ENCODE peak calls at places on chromosomes 16 and 17, in seven cellular contexts. E, O, Q, W, B, M and S are unnamed samples.

GRCh38 chr16:11566398-11566797 is 20.3 kb downstream of the LITAF start:
- DNase-seq in E (no peak), B (no peak), M (no peak), O (no peak), W (no peak), Q (no peak), S (no peak)

GRCh38 chr17:79821331-79822095 is 17.7 kb downstream of the CBX4 start:
- DNase-seq in M (no peak), B (no peak), W (no peak), E (no peak), Q (no peak), O (no peak), S (no peak)

GRCh38 chr16:48117217-48118105 is 38.3 kb downstream of the ABCC12 start:
- DNase-seq in M (peak), B (peak), W (peak), Q (peak), O (peak), E (peak), S (peak)

GRCh38 chr17:78748048-78748729 is 33.9 kb downstream of the CYTH1 start:
- DNase-seq in B (no peak), O (no peak), M (no peak), W (no peak), Q (no peak), E (peak), S (no peak)

GRCh38 chr17:63395075-63395815 is 50.9 kb downstream of the CYB561 start:
- DNase-seq in B (peak), Q (no peak), W (no peak), E (no peak), O (no peak), M (no peak), S (no peak)

GRCh38 chr16:48232459-48233040 is 11.6 kb upstream of the LONP2 start:
- DNase-seq in W (no peak), O (no peak), M (no peak), E (no peak), B (peak), Q (no peak), S (no peak)

GRCh38 chr17:6502871-6503509 is 53.4 kb downstream of the PITPNM3 start:
- DNase-seq in Q (no peak), M (peak), B (no peak), W (no peak), O (no peak), E (no peak), S (no peak)

GRCh38 chr16:11361751-11362742 is 16.8 kb downstream of the RMI2 start:
- DNase-seq in E (peak), M (peak), B (peak), Q (no peak), W (no peak), O (no peak), S (peak)

GRCh38 chr17:12613566-12613965 is 52.1 kb upstream of the MYOCD start:
- DNase-seq in O (no peak), M (no peak), Q (no peak), W (no peak), B (peak), E (no peak), S (no peak)

GRCh38 chr16:75320435-75320834 is 69.0 kb upstream of the BCAR1 start:
- DNase-seq in O (no peak), B (no peak), W (no peak), Q (no peak), E (no peak), M (no peak), S (no peak)

GRCh38 chr16:67339453-67339852 is 12.8 kb downstream of the LRRC36 start:
- DNase-seq in E (no peak), B (peak), W (no peak), O (no peak), Q (no peak), M (no peak), S (no peak)

GRCh38 chr16:17768257-17768656 is 297.5 kb upstream of the XYLT1 start:
- DNase-seq in M (no peak), E (no peak), Q (no peak), B (peak), O (peak), W (no peak), S (no peak)

GRCh38 chr17:60128171-60128859 is 21.5 kb upstream of the CA4 start:
- DNase-seq in B (no peak), O (no peak), E (no peak), Q (peak), W (no peak), M (no peak), S (no peak)

GRCh38 chr17:34235389-34236028 is 19.6 kb upstream of the CCL2 start:
- DNase-seq in M (no peak), B (peak), W (no peak), E (peak), Q (no peak), O (no peak), S (peak)

GRCh38 chr16:17803625-17804410 is 333.1 kb upstream of the XYLT1 start:
- DNase-seq in M (no peak), O (peak), B (peak), E (no peak), Q (no peak), W (no peak), S (no peak)

GRCh38 chr17:80584171-80584905 is 39.7 kb downstream of the RPTOR start:
- DNase-seq in M (no peak), B (no peak), O (no peak), E (no peak), W (no peak), Q (no peak), S (no peak)

GRCh38 chr16:76729525-76729924 is 452.3 kb downstream of the CNTNAP4 start:
- DNase-seq in O (peak), M (no peak), E (no peak), B (no peak), Q (no peak), W (no peak), S (no peak)

GRCh38 chr17:81899514-81900166 is 2.4 kb upstream of the NPB start:
- DNase-seq in W (no peak), B (no peak), O (no peak), M (no peak), Q (no peak), E (no peak), S (no peak)

GRCh38 chr16:10923650-10924214 is 18.5 kb downstream of the DEXI start:
- DNase-seq in Q (no peak), W (no peak), O (no peak), E (no peak), M (no peak), B (no peak), S (no peak)

GRCh38 chr17:59456923-59457615 is 108.3 kb upstream of the DHX40 start:
- DNase-seq in M (no peak), Q (no peak), O (no peak), W (no peak), B (no peak), E (no peak), S (no peak)

GRCh38 chr16:80803341-80804060 is 897 bp downstream of the CDYL2 start:
- DNase-seq in B (peak), O (peak), W (peak), E (peak), M (peak), Q (no peak), S (peak)
- TF ChIP-seq CTCF in B (peak), O (no peak), W (peak), E (no peak), M (peak), Q (peak), S (peak)

GRCh38 chr16:83723901-83724300 is 83.9 kb upstream of the HSBP1 start:
- DNase-seq in E (no peak), W (no peak), Q (no peak), B (no peak), O (no peak), M (no peak), S (no peak)
- TF ChIP-seq CTCF in E (no peak), W (no peak), Q (no peak), B (no peak), O (no peak), M (no peak), S (no peak)

GRCh38 chr17:30426292-30426691 is 47.6 kb downstream of the CPD start:
- DNase-seq in E (no peak), M (no peak), O (no peak), Q (no peak), B (no peak), W (no peak), S (no peak)

GRCh38 chr17:30427611-30428010 is 48.9 kb downstream of the CPD start:
- DNase-seq in B (no peak), O (no peak), E (no peak), Q (no peak), M (no peak), W (no peak), S (no peak)

GRCh38 chr17:30421592-30421991 is 42.9 kb downstream of the CPD start:
- DNase-seq in M (no peak), B (no peak), E (no peak), Q (no peak), W (no peak), O (no peak), S (no peak)

DNA sequence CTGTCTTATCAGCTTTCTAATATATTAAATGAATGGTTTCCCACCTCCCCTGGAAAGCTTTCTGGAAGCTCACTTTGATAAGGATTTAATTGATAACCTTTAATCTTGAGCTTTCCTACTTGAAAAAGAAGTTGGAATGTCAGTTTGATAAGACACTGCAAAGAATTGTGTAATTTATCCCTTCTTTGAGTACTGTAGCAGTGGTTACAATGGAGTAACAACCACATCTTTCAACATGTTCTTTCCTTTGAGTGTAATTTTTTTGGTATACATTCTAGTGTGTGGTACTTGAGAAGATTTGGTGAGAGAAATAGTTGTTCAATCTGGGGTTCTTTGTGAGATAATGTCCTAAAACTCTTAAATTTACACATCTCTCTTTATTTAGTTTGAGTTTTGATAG is 43.4 kb downstream of the CPD start:
- DNase-seq in M (no peak), O (no peak), W (no peak), B (no peak), E (peak), Q (no peak), S (no peak)
- TF ChIP-seq CTCF in M (no peak), O (no peak), W (no peak), B (no peak), E (no peak), Q (no peak), S (no peak)

DNA sequence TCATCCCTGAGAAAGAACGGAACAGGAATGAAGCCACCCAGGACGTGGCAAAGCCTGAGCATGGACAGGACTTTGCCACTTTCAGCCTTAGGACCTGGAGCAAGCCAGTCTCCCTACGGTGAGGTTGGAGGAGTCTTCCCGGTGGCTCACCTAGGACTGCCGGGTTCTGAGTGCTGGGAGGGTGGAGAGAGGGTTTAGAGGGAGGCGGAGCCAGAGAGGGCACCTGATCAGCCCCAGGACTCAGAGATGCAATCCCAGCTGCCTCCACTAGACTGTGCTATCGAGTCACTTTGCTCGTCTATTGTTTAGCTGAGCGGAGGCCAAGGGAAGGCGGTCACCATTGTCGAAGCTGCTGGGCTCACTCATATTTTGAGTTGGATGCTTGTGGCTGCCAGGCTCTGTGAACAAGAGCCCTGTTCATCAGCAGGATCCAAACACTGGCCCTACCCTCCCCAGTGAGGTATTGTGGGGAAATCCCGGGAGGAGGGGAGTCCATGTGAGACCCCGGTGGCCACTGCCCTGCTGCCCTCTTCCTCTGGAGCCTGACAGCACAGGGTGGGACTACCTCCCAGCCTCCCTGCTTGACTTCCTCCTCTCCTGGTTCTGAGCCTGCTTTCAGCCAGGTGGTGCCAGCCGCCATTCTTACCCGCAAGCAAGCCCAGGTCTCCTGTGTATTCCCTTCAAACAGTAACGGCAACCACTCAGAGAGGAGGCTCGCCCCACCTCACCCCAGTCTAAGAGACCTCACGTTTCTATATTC is 7.0 kb downstream of the KRT14 start:
- DNase-seq in W (peak), B (peak), M (peak), Q (peak), E (peak), O (peak), S (peak)
- TF ChIP-seq CTCF in W (peak), B (peak), M (peak), Q (peak), E (peak), O (peak), S (peak)

DNA sequence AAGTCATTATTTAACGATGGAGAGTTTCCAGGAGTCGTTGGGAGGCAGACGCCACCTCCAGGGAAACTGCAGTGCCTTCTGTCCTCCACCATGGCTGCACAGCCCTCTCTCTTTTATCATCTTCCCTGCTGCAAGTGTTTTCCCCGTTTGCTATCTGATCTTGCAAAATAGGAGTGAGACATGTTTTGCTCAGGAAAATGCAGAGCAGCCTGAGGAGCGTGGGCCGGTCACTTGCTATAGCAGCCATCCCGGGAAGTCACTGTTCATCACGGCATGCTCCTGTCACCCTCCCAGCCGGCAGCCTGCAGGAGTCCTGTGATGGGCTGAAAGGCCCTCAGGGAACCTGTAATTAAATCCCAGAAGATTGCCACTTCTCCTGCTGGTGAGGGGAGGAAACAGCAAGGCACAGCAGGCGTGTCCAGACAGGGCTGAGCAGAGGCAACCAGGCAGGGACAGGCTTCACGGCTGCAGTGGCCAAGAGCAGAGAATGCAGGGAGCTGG is 143.1 kb downstream of the GSG1L start:
- DNase-seq in O (peak), W (peak), Q (no peak), M (no peak), B (peak), E (no peak), S (peak)
- TF ChIP-seq CTCF in O (peak), W (peak), Q (no peak), M (no peak), B (peak), E (no peak), S (no peak)

GRCh38 chr17:73953206-73954033 is 250.1 kb upstream of the RPL38 start:
- DNase-seq in B (no peak), M (no peak), W (no peak), E (no peak), Q (no peak), O (no peak), S (no peak)

GRCh38 chr17:73952136-73952497 is 251.4 kb upstream of the RPL38 start:
- DNase-seq in M (no peak), B (no peak), W (no peak), Q (no peak), E (no peak), O (no peak), S (peak)

GRCh38 chr17:73952498-73953205 is 250.8 kb upstream of the RPL38 start:
- DNase-seq in W (peak), Q (no peak), E (no peak), M (peak), O (peak), B (no peak), S (peak)

GRCh38 chr17:73949903-73950302 is 253.6 kb upstream of the RPL38 start:
- DNase-seq in Q (no peak), W (no peak), B (no peak), E (no peak), O (no peak), M (no peak), S (no peak)

DNA sequence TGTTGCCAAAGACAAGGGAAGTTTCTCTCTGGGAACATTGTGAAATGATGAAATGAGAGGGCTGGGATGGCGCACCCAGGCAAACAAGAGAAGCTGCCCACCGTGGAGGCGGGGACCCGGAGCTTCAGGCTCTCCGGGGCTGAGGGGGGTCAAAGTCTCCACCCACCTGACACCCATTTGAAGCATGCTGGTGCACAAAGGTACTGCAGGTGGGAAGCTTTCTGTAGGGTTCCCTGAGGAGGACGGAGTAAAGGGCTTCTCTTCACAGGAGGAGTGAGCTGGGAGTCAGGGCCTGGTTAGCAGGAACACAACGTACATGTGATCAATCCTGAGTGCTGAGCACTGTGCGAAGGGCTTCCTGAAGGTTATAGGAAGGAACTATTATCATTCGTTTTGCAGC is 253.0 kb upstream of the RPL38 start:
- DNase-seq in W (no peak), B (no peak), E (no peak), O (no peak), Q (no peak), M (no peak), S (no peak)
- TF ChIP-seq CTCF in W (no peak), B (no peak), E (no peak), O (no peak), Q (no peak), M (no peak), S (peak)

GRCh38 chr17:51430581-51430980 is 170.2 kb downstream of the UTP18 start:
- DNase-seq in M (no peak), O (no peak), E (no peak), Q (peak), B (no peak), W (no peak), S (no peak)

GRCh38 chr17:51439395-51440229 is 179.3 kb downstream of the UTP18 start:
- DNase-seq in W (no peak), E (no peak), O (peak), B (no peak), Q (peak), M (no peak), S (peak)

GRCh38 chr17:51435171-51435552 is 174.8 kb downstream of the UTP18 start:
- DNase-seq in O (no peak), W (no peak), B (no peak), Q (no peak), M (no peak), E (peak), S (no peak)

GRCh38 chr17:51434434-51435170 is 174.3 kb downstream of the UTP18 start:
- DNase-seq in E (no peak), Q (peak), W (no peak), B (no peak), O (peak), M (no peak), S (no peak)

DNA sequence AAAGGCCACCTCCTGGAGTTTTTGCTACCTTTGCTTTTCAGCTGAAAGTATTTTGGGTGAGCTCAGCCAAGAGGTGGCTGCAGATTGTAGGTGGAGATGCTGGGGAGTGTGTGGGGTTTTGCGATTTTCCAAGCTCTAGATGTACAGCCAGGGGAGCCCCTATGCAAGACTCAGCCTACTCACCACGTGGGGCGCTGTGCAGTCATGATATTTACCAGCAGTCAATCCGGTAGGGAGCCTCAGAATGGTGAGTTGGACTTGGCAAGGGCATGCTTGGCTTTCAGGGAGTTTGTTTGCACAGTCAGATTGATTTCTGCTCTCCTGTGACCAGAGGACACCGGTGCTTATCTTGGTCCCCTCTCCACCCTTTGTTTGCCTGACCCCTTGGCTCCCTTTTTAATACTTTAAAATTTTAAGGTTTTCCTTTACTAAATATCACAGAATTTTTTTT is 175.3 kb downstream of the UTP18 start:
- DNase-seq in Q (peak), E (peak), O (peak), M (peak), B (no peak), W (peak), S (peak)
- TF ChIP-seq CTCF in Q (peak), E (no peak), O (peak), M (peak), B (no peak), W (peak), S (peak)

DNA sequence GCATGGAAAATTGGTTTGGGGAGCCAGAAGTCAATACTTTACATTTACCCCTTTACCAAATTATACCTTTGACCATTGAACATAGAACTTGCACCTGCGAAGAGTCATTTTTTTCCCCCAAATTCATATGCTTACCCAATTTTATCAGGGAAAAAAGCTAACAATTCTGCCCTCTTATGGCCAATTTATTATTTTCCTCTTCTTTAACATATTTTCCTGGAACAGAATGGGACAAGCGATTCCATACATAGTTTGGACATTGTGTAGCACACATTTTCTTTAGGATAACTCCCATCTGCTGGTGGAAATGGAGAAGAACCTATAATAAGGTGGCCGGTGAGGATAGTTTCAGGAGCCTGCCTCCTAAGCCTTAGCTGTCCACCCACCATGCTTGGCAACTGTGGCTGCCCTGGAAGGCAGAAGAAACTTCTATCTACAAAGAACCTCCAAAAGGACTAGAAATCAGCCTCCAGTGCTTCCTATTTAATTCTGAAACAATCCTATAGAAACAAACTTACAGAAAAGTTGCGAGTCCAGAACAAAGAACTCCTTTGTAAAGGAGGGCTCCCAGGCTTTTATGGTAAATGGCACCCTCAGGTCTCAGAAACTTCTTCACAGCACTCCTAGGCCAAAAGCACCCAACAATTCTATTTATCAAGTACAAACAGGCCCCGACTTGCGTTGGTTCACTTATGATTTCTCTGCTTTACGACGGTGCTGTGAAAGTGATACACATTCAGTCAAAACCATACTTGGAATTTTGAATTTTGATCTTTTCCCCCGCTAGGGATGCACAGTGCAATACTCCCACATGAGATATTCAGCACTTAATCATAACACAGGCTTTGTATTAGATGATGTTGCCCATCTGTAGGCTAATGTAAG is 64.1 kb upstream of the CACNG4 start:
- DNase-seq in B (peak), M (peak), W (no peak), O (peak), Q (no peak), E (no peak), S (no peak)
- TF ChIP-seq CTCF in B (peak), M (peak), W (no peak), O (peak), Q (peak), E (no peak), S (peak)

GRCh38 chr17:2123467-2124251 is 68.8 kb downstream of the HIC1 start:
- DNase-seq in O (no peak), M (no peak), B (peak), E (peak), Q (no peak), W (no peak), S (no peak)
- TF ChIP-seq CTCF in O (no peak), M (no peak), B (no peak), E (no peak), Q (no peak), W (no peak), S (no peak)